ENCODE peak calls at places on chromosomes 4 and X, in four cellular contexts. One of them, this sample, is unnamed.
A peak's percentile ranks its signal among the peaks of the same experiment; 100 is the strongest.

GRCh38 chr4:163164591-163164990 is 2.1 kb downstream of the NAF1 start:
- DNase-seq in heart right ventricle: no peak
- DNase-seq in right atrium auricular region: no peak
- DNase-seq in stomach: no peak
- DNase-seq in this sample: no peak

GRCh38 chr4:120175272-120175671 is 108.6 kb upstream of the MAD2L1 start:
- DNase-seq in heart right ventricle: no peak
- DNase-seq in stomach: no peak
- DNase-seq in right atrium auricular region: no peak
- DNase-seq in this sample: no peak

GRCh38 chrX:104254442-104255115 is at the start of gene ESX1:
- DNase-seq in right atrium auricular region: no peak
- DNase-seq in heart right ventricle: no peak
- DNase-seq in stomach: no peak
- DNase-seq in this sample: no peak

GRCh38 chr4:123659759-123660158 is 263.2 kb downstream of the SPRY1 start:
- DNase-seq in heart right ventricle: no peak
- DNase-seq in stomach: no peak
- DNase-seq in right atrium auricular region: no peak
- DNase-seq in this sample: no peak

GRCh38 chr4:10082459-10083272 is 33.9 kb downstream of the WDR1 start:
- DNase-seq in right atrium auricular region: no peak
- DNase-seq in stomach: peak; percentile 21
- DNase-seq in heart right ventricle: no peak
- DNase-seq in this sample: no peak

GRCh38 chr4:138401330-138401729 is 159.2 kb upstream of the SLC7A11 start:
- DNase-seq in right atrium auricular region: no peak
- DNase-seq in stomach: peak; percentile 28
- DNase-seq in heart right ventricle: peak; percentile 33
- DNase-seq in this sample: no peak

GRCh38 chr4:105630670-105631655 is 77.5 kb downstream of the INTS12 start:
- DNase-seq in right atrium auricular region: no peak
- DNase-seq in heart right ventricle: no peak
- DNase-seq in stomach: no peak
- DNase-seq in this sample: no peak

GRCh38 chrX:94265323-94265722 is 591.3 kb downstream of the FAM133A start:
- DNase-seq in stomach: no peak
- DNase-seq in right atrium auricular region: no peak
- DNase-seq in heart right ventricle: no peak
- DNase-seq in this sample: no peak

GRCh38 chrX:16920116-16920515 is 26.3 kb upstream of the REPS2 start:
- DNase-seq in right atrium auricular region: no peak
- DNase-seq in heart right ventricle: no peak
- DNase-seq in stomach: no peak
- DNase-seq in this sample: no peak

GRCh38 chrX:53321216-53321942 is 40.0 kb upstream of the IQSEC2 start:
- DNase-seq in right atrium auricular region: no peak
- DNase-seq in heart right ventricle: no peak
- DNase-seq in stomach: no peak
- DNase-seq in this sample: no peak

GRCh38 chr4:142211444-142211843 is 575.1 kb downstream of the IL15 start:
- DNase-seq in stomach: no peak
- DNase-seq in right atrium auricular region: no peak
- DNase-seq in heart right ventricle: no peak
- DNase-seq in this sample: no peak

GRCh38 chrX:69163936-69164741 is 1.1 kb downstream of the PJA1 start:
- DNase-seq in stomach: peak; percentile 32
- DNase-seq in heart right ventricle: no peak
- DNase-seq in right atrium auricular region: no peak
- DNase-seq in this sample: no peak

GRCh38 chrX:23478056-23478455 is 143.4 kb downstream of the PTCHD1 start:
- DNase-seq in right atrium auricular region: no peak
- DNase-seq in heart right ventricle: no peak
- DNase-seq in stomach: no peak
- DNase-seq in this sample: no peak

GRCh38 chrX:10326578-10326977 is 169.8 kb downstream of the CLCN4 start:
- DNase-seq in right atrium auricular region: no peak
- DNase-seq in stomach: no peak
- DNase-seq in heart right ventricle: peak; percentile 3
- DNase-seq in this sample: no peak

GRCh38 chr4:74431113-74431826 is 13.7 kb upstream of the AREG start:
- DNase-seq in stomach: no peak
- DNase-seq in heart right ventricle: no peak
- DNase-seq in right atrium auricular region: no peak
- DNase-seq in this sample: no peak

GRCh38 chr4:99653921-99654890 is 3.4 kb downstream of the C4orf54 start:
- DNase-seq in heart right ventricle: no peak
- DNase-seq in right atrium auricular region: no peak
- DNase-seq in stomach: no peak
- DNase-seq in this sample: no peak

GRCh38 chr4:99652596-99653436 is 4.8 kb downstream of the C4orf54 start:
- DNase-seq in heart right ventricle: no peak
- DNase-seq in right atrium auricular region: no peak
- DNase-seq in stomach: no peak
- DNase-seq in this sample: no peak

GRCh38 chr4:99657801-99658200 is at the start of gene C4orf54:
- DNase-seq in right atrium auricular region: no peak
- DNase-seq in stomach: no peak
- DNase-seq in heart right ventricle: no peak
- DNase-seq in this sample: no peak

GRCh38 chr4:99658666-99659065 is 1.0 kb upstream of the C4orf54 start:
- DNase-seq in stomach: no peak
- DNase-seq in right atrium auricular region: no peak
- DNase-seq in heart right ventricle: no peak
- DNase-seq in this sample: no peak

GRCh38 chr4:99655315-99656081 is 2.1 kb downstream of the C4orf54 start:
- DNase-seq in heart right ventricle: peak; percentile 61
- DNase-seq in stomach: peak; percentile 56
- DNase-seq in right atrium auricular region: no peak
- DNase-seq in this sample: peak; percentile 27
- H3K4me3 ChIP-seq in heart right ventricle: no peak overlapping the region
- H3K4me3 ChIP-seq in stomach: no peak overlapping the region
- H3K4me3 ChIP-seq in right atrium auricular region: peak overlapping the region; percentile 23
- H3K4me3 ChIP-seq in this sample: no peak overlapping the region

DNA sequence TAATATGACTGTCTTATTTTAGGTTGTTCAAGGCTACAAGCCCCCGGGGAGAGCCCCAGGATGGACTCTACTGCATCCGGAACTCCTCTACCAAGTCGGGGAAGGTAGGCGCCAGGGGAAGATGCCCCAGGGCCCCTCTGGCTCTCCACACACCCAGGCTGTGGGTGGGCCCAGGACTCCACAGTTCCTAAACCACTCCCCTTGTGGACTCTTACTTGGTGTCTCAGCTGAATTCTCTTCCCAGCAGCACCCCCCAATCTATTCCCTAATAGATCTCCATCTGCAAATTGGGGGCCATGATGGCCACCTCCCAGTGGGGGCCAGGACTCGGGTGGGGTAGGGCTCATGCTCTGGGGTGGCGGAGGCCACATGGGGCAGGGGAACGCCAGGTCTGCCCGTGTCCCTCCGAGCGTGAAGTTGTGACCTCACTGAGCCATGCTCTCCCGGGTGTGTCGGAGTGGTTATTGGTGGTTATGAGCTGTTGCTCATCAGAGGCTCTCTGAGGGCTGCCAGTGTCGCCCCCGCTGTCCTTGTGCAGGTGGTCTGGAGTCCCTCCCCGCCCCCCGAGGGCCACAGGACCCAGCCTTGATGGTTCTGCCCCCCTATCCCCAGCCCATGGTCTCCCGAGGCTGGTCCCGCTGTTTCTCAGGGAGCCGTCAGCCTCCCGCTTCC is 11.2 kb upstream of the ADD1 start:
- DNase-seq in right atrium auricular region: no peak
- DNase-seq in heart right ventricle: no peak
- DNase-seq in stomach: no peak
- DNase-seq in this sample: no peak
- H3K27ac ChIP-seq in right atrium auricular region: no peak overlapping the region
- H3K27ac ChIP-seq in heart right ventricle: no peak overlapping the region
- H3K27ac ChIP-seq in stomach: no peak overlapping the region
- H3K27ac ChIP-seq in this sample: no peak overlapping the region

DNA sequence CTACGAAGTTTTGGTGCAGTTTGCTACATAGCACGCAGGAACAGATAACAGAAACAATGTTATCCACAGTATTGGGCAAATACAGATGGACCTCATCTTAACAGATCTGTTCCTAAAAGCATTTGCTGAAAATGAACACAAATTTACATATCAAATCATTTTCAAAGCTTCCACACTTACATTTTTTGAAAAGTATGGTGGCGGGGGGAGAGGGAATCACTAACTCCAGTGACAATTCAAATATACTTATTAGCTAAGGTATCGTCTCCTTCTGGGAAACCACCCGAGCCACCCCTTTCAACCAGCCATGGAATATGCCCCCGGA is 175.0 kb downstream of the NSUN7 start:
- DNase-seq in stomach: no peak
- DNase-seq in heart right ventricle: no peak
- DNase-seq in right atrium auricular region: no peak
- DNase-seq in this sample: no peak
- TF ChIP-seq CTCF in stomach: no peak
- TF ChIP-seq CTCF in heart right ventricle: no peak
- TF ChIP-seq CTCF in right atrium auricular region: no peak
- TF ChIP-seq CTCF in this sample: no peak

DNA sequence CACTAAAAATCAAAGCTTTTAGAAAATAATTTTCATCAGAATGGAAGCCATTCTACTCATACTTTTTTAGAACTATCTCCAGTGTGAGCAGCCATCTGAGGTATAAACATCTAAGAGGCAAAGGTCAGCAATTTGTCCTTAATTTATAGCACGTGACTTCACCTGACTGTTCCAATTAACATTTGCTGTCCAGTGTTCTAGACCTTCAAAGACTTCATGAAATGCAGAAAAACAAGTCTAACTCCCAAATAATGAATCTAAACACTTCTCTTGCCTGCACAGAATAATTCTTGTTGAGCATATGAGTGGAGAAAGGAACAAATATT is 12.0 kb downstream of the RFC1 start:
- DNase-seq in heart right ventricle: no peak
- DNase-seq in right atrium auricular region: no peak
- DNase-seq in stomach: no peak
- DNase-seq in this sample: no peak
- H3K4me3 ChIP-seq in heart right ventricle: peak overlapping the region; percentile 44
- H3K4me3 ChIP-seq in right atrium auricular region: no peak overlapping the region
- H3K4me3 ChIP-seq in stomach: peak overlapping the region; percentile 31
- H3K4me3 ChIP-seq in this sample: peak overlapping the region; percentile 52

DNA sequence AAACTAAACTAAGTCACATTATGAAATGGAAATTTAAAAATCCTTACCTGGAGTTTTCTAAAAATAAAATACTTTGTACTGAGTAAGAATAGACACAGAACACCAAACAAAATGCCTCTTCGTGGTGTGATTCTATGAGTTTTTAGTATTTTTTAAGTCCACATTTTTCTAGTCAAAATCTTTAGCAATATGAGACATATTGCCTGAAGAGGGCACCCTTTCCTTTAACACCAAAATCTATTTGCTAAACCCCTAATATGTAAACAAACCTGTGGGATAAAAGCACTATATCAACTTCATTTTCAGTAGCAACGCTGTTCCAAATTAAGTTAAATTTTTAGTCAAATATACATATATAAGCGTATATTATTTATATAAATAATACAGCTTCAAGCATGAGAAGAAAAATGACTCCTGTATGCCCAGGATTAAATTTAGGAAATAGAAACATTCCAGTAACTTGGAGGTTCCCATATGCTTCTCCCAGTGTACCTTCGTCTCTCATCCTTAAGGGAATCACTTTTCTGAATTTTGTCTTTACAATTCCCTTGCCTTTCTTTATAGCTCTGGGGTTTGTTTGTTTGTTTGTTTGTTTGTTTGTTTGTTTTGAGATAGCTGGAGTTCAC is 23.0 kb upstream of the PGM2 start:
- DNase-seq in right atrium auricular region: no peak
- DNase-seq in stomach: no peak
- DNase-seq in heart right ventricle: peak; percentile 32
- DNase-seq in this sample: no peak
- H3K27ac ChIP-seq in right atrium auricular region: no peak overlapping the region
- H3K27ac ChIP-seq in stomach: no peak overlapping the region
- H3K27ac ChIP-seq in heart right ventricle: no peak overlapping the region
- H3K27ac ChIP-seq in this sample: no peak overlapping the region

GRCh38 chr4:179867300-179867878 is 2375.8 kb upstream of the TENM3 start:
- DNase-seq in heart right ventricle: peak; percentile 5
- DNase-seq in stomach: no peak
- DNase-seq in right atrium auricular region: no peak
- DNase-seq in this sample: no peak
- TF ChIP-seq CTCF in heart right ventricle: peak; percentile 47
- TF ChIP-seq CTCF in stomach: no peak
- TF ChIP-seq CTCF in right atrium auricular region: no peak
- TF ChIP-seq CTCF in this sample: no peak

GRCh38 chr4:33111106-33111505 is 2390.9 kb downstream of the PCDH7 start:
- DNase-seq in right atrium auricular region: no peak
- DNase-seq in heart right ventricle: no peak
- DNase-seq in stomach: no peak
- DNase-seq in this sample: no peak

GRCh38 chr4:33104190-33104773 is 2384.1 kb downstream of the PCDH7 start:
- DNase-seq in stomach: no peak
- DNase-seq in heart right ventricle: no peak
- DNase-seq in right atrium auricular region: no peak
- DNase-seq in this sample: no peak

DNA sequence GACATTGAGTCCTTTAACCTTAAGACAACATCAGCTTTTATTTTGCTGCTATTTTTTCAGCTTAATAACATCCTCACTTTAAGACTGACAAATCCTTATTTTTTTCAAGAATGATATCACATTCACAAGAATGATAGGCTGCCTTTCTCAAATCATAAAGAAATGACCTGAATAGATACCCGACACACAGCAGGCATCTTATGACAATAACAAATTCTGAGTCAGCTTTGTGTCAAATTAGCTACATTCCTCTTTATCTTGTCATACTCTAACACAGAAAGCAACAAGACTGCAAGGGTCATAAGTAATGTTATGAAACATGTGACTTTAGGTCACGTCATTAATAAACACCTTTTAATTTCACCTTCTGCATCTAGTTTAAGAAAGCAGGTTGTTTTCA is 2387.6 kb downstream of the PCDH7 start:
- DNase-seq in right atrium auricular region: no peak
- DNase-seq in stomach: no peak
- DNase-seq in heart right ventricle: no peak
- DNase-seq in this sample: no peak
- H3K4me3 ChIP-seq in right atrium auricular region: no peak overlapping the region
- H3K4me3 ChIP-seq in stomach: no peak overlapping the region
- H3K4me3 ChIP-seq in heart right ventricle: no peak overlapping the region
- H3K4me3 ChIP-seq in this sample: no peak overlapping the region

DNA sequence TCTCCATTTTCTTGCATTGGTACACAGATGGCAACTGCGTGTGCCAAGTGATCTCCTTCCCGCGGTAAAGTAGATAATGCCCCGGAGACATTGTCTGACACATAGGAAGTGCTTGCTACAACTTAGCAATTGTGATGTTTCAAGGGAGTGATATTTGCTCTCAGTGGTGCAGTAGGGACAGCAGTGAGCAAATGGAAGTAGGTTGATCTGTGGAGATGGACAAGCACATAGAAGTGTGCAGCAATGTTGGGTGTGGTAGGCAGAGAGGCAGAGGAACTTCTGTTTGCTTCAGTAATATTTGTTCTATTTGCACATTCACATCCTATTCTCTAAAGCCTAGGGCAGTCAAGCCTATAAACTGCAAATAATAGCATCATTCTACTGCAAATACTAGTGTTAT is 846.7 kb upstream of the PRKX start:
- DNase-seq in right atrium auricular region: no peak
- DNase-seq in heart right ventricle: no peak
- DNase-seq in stomach: no peak
- DNase-seq in this sample: no peak
- H3K27ac ChIP-seq in right atrium auricular region: no peak overlapping the region
- H3K27ac ChIP-seq in heart right ventricle: no peak overlapping the region
- H3K27ac ChIP-seq in stomach: no peak overlapping the region
- H3K27ac ChIP-seq in this sample: no peak overlapping the region

This sample was measured in thoracic aorta.